ENCODE peak calls at places on chromosomes 13 and 19, in eight cellular contexts. J is psoas muscle, Z is gastrocnemius medialis, P is body of pancreas, U is BJ, S is tibial nerve, R is bronchial epithelial cell, O is thoracic aorta. X is an unnamed sample. For H3K27me3, the result is how much of the 10 kb centered on the place peaks cover.

GRCh38 chr19:30133803-30134202 is 191.8 kb downstream of the URI1 start:
- DNase-seq in R (no peak), S (no peak), U (no peak), J (no peak), O (no peak), Z (no peak), P (no peak), X (no peak)

GRCh38 chr19:31905980-31906948 is 439.1 kb upstream of the ZNF507 start:
- DNase-seq in S (peak), U (no peak), Z (no peak), J (peak), O (no peak), R (no peak), P (no peak), X (no peak)

GRCh38 chr19:38386968-38387549 is 775 bp downstream of the GGN start:
- DNase-seq in S (peak), O (no peak), P (no peak), R (no peak), U (no peak), Z (peak), J (peak), X (peak)

GRCh38 chr19:37251308-37252229 is 33.6 kb downstream of the ZNF383 start:
- DNase-seq in O (peak), S (peak), P (peak), J (peak), R (peak), U (peak), Z (peak), X (peak)

GRCh38 chr19:41192574-41193419 is at the start of gene CYP2S1:
- DNase-seq in P (no peak), O (no peak), Z (no peak), U (no peak), R (no peak), S (no peak), J (no peak), X (peak)

GRCh38 chr19:45967246-45967645 is 6.4 kb downstream of the NOVA2 start:
- DNase-seq in O (no peak), P (no peak), Z (no peak), J (no peak), U (no peak), S (no peak), R (no peak), X (no peak)

GRCh38 chr13:30766957-30767603 is 31.7 kb downstream of the ALOX5AP start:
- DNase-seq in U (no peak), J (no peak), R (no peak), P (no peak), Z (no peak), O (no peak), S (no peak), X (no peak)

GRCh38 chr13:98556968-98557591 is 19.8 kb downstream of the STK24 start:
- DNase-seq in R (no peak), U (no peak), O (no peak), Z (no peak), P (no peak), J (no peak), S (no peak), X (no peak)

GRCh38 chr13:35906636-35907035 is 224.5 kb downstream of the DCLK1 start:
- DNase-seq in P (no peak), R (no peak), S (no peak), Z (no peak), U (no peak), O (no peak), J (no peak), X (no peak)

GRCh38 chr13:59119475-59119874 is 1044.3 kb downstream of the DIAPH3 start:
- DNase-seq in P (no peak), R (no peak), O (no peak), J (no peak), U (no peak), S (no peak), Z (no peak), X (no peak)

GRCh38 chr13:44312898-44313551 is 60.6 kb upstream of the SERP2 start:
- DNase-seq in O (no peak), U (peak), P (no peak), S (no peak), J (no peak), Z (no peak), R (peak), X (peak)

GRCh38 chr13:111037838-111038397 is 77.2 kb upstream of the ARHGEF7 start:
- DNase-seq in P (no peak), R (no peak), U (no peak), S (no peak), J (no peak), O (no peak), Z (no peak), X (no peak)

GRCh38 chr13:112451512-112452379 is 75.6 kb downstream of the SPACA7 start:
- DNase-seq in J (no peak), R (no peak), P (no peak), S (no peak), Z (no peak), U (no peak), O (no peak), X (peak)

GRCh38 chr13:59710995-59711701 is 452.6 kb downstream of the DIAPH3 start:
- DNase-seq in U (no peak), O (no peak), J (no peak), Z (no peak), S (no peak), R (no peak), P (no peak), X (no peak)

GRCh38 chr13:97295279-97296182 is 73.4 kb downstream of the MBNL2 start:
- DNase-seq in R (peak), P (no peak), O (no peak), S (no peak), J (no peak), U (no peak), Z (no peak), X (no peak)

GRCh38 chr19:16600824-16601223 is 27.2 kb downstream of the MED26 start:
- DNase-seq in R (no peak), J (no peak), S (no peak), P (no peak), U (no peak), O (no peak), Z (no peak), X (no peak)

GRCh38 chr13:96810104-96810503 is 184.2 kb downstream of the OXGR1 start:
- DNase-seq in P (no peak), Z (no peak), U (no peak), O (no peak), R (no peak), J (no peak), S (no peak), X (no peak)

GRCh38 chr13:59774511-59774911 is 389.2 kb downstream of the DIAPH3 start:
- DNase-seq in P (no peak), R (peak), S (no peak), J (no peak), U (peak), Z (no peak), O (no peak), X (no peak)

GRCh38 chr13:32745509-32745908 is 159.3 kb downstream of the PDS5B start:
- DNase-seq in P (no peak), R (no peak), J (no peak), S (no peak), O (no peak), U (no peak), Z (no peak), X (no peak)

GRCh38 chr13:48946163-48946562 is 29.5 kb upstream of the FNDC3A start:
- DNase-seq in S (no peak), Z (no peak), U (no peak), O (no peak), J (no peak), R (no peak), P (no peak), X (no peak)

GRCh38 chr13:28488376-28489005 is 6.4 kb downstream of the FLT1 start:
- DNase-seq in R (no peak), J (no peak), Z (no peak), O (no peak), P (no peak), U (no peak), S (no peak), X (no peak)

GRCh38 chr13:49218493-49219051 is 1.6 kb upstream of the MLNR start:
- DNase-seq in Z (no peak), J (no peak), S (no peak), O (no peak), U (no peak), R (no peak), P (no peak), X (no peak)

GRCh38 chr13:73334459-73334858 is 275.7 kb downstream of the KLF5 start:
- DNase-seq in S (no peak), O (no peak), P (no peak), U (peak), Z (no peak), J (no peak), R (peak), X (no peak)

GRCh38 chr13:51364404-51365008 is 25.0 kb downstream of the SERPINE3 start:
- DNase-seq in P (no peak), J (no peak), Z (no peak), U (no peak), R (peak), O (no peak), S (no peak), X (no peak)

GRCh38 chr13:50358221-50358620 is 343.0 kb downstream of the KCNRG start:
- DNase-seq in Z (no peak), O (no peak), S (no peak), J (no peak), U (no peak), P (no peak), R (no peak), X (no peak)

GRCh38 chr19:35991731-35992450 is 3.1 kb upstream of the SDHAF1 start:
- DNase-seq in O (no peak), P (no peak), R (no peak), S (no peak), J (no peak), Z (no peak), U (no peak), X (no peak)

GRCh38 chr13:20360835-20361412 is 128.8 kb upstream of the GJB6 start:
- DNase-seq in U (no peak), P (no peak), S (no peak), J (no peak), O (no peak), R (peak), Z (no peak), X (no peak)

GRCh38 chr13:20362642-20363041 is 130.5 kb upstream of the GJB6 start:
- DNase-seq in P (no peak), J (no peak), R (no peak), Z (no peak), S (no peak), U (no peak), O (no peak), X (no peak)

GRCh38 chr13:20363604-20364003 is 131.5 kb upstream of the GJB6 start:
- DNase-seq in R (no peak), S (no peak), J (no peak), U (no peak), Z (no peak), O (no peak), P (no peak), X (no peak)

GRCh38 chr13:20366056-20366455 is 133.9 kb upstream of the GJB6 start:
- DNase-seq in P (no peak), S (no peak), U (no peak), J (no peak), Z (no peak), R (no peak), O (no peak), X (no peak)

GRCh38 chr13:20363162-20363561 is 131.0 kb upstream of the GJB6 start:
- DNase-seq in J (no peak), R (no peak), O (no peak), S (no peak), U (no peak), Z (no peak), P (no peak), X (no peak)
- H3K4me3 ChIP-seq in J (no peak), R (no peak), O (no peak), S (no peak), U (no peak), Z (no peak), P (no peak), X (no peak)

DNA sequence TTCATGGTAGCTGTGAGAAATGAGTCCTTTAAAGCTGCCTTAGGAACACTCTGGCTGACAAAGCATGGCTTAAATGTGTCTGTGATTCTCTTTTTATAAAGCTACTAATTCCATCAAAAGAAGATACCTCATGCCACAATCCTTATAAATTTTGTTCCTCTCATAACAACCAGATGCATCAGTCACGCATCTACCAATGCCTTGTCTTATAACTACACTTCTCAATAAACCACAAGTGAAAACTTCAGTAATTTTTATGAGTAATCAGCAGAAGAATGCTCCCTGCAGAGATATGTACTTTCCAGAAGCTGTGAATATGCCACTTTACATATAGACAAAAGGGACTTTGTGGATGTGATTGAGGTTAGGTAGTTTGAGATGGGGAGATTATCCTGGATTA is 147.8 kb downstream of the SUCLA2 start:
- DNase-seq in R (no peak), O (no peak), S (no peak), U (no peak), J (no peak), Z (no peak), P (no peak), X (no peak)
- H3K27me3 ChIP-seq in R (under half), O (under half), S (under half), U (under half), J (under half), Z (under half), P (under half), X (under half)

GRCh38 chr19:11737964-11738745 is 591 bp downstream of the ZNF823 start:
- DNase-seq in O (peak), U (no peak), P (peak), J (peak), Z (peak), S (no peak), R (no peak), X (peak)
- TF ChIP-seq CTCF in O (no peak), U (peak), P (no peak), J (no peak), Z (no peak), S (no peak), R (peak), X (no peak)

GRCh38 chr19:1453525-1454371 is 3.8 kb downstream of the APC2 start:
- DNase-seq in P (no peak), R (peak), J (no peak), U (no peak), O (no peak), Z (no peak), S (peak), X (no peak)
- H3K4me3 ChIP-seq in P (no peak), R (no peak), J (no peak), U (no peak), O (peak), Z (no peak), S (peak), X (no peak)

GRCh38 chr19:1507763-1508506 is 4.9 kb downstream of the ADAMTSL5 start:
- DNase-seq in Z (peak), O (peak), J (peak), P (peak), S (peak), U (peak), R (peak), X (peak)

GRCh38 chr19:1508507-1508856 is 4.3 kb downstream of the ADAMTSL5 start:
- DNase-seq in J (no peak), P (no peak), O (no peak), Z (no peak), U (no peak), S (no peak), R (no peak), X (no peak)

GRCh38 chr19:1505012-1505411 is 7.8 kb downstream of the ADAMTSL5 start:
- DNase-seq in O (no peak), J (no peak), R (no peak), P (no peak), Z (no peak), U (no peak), S (no peak), X (no peak)

GRCh38 chr19:1507192-1507660 is 5.6 kb downstream of the ADAMTSL5 start:
- DNase-seq in J (no peak), O (no peak), R (no peak), Z (no peak), U (no peak), P (no peak), S (no peak), X (no peak)

GRCh38 chr19:1505991-1506881 is 6.6 kb downstream of the ADAMTSL5 start:
- DNase-seq in O (no peak), P (no peak), S (no peak), U (no peak), Z (no peak), J (no peak), R (no peak), X (no peak)
- H3K27me3 ChIP-seq in O (under half), P (under half), S (under half), U (under half), Z (under half), J (under half), R (under half), X (under half)

GRCh38 chr19:40165362-40165937 is 25.8 kb upstream of the MAP3K10 start:
- DNase-seq in O (no peak), J (peak), U (no peak), S (peak), P (peak), R (peak), Z (peak), X (peak)
- TF ChIP-seq CTCF in O (no peak), J (no peak), U (peak), S (peak), P (no peak), R (peak), Z (no peak), X (peak)

X was measured in colonic mucosa.